ENCODE peak calls at places on chromosome 17, in ten cellular contexts. D is stimulated activated CD4-positive, alpha-beta T cell treated with anti-CD3 and anti-CD28 coated beads, Interleukin-1b, Interleukin-23, amount 100 ng/mL, for 1 hour; J is MCF 10A; C is right atrium auricular region; U is mucosa of gallbladder; S is stimulated activated CD8-positive, alpha-beta memory T cell treated with anti-CD3 and anti-CD28 coated beads, Interleukin-7, amount 100 ng/mL, for 4 hours; M is cardiac fibroblast; O is heart right ventricle; G is CD8-positive, alpha-beta T cell; K is activated naive CD8-positive, alpha-beta T cell treated with anti-CD3 and anti-CD28 coated beads, Interleukin-2, amount 50 U/mL, for 24 hours. L is an unnamed sample.

GRCh38 chr17:41098476-41098875 is 534 bp upstream of the KRTAP4-8 start:
- DNase-seq in M (no peak), K (no peak), U (no peak), O (no peak), J (peak; percentile 17), S (no peak), D (no peak), C (no peak), G (no peak), L (no peak)

GRCh38 chr17:5780476-5780875 is 196.2 kb upstream of the NLRP1 start:
- DNase-seq in C (no peak), K (no peak), J (peak; percentile 82), D (no peak), G (no peak), U (no peak), S (no peak), O (no peak), M (peak; percentile 70), L (peak; percentile 81)

GRCh38 chr17:5050281-5050680 is 15.1 kb upstream of the SLC52A1 start:
- DNase-seq in C (no peak), O (no peak), G (no peak), D (no peak), M (peak; percentile 31), S (no peak), U (no peak), J (no peak), K (no peak), L (no peak)

GRCh38 chr17:351436-351713 is 1.2 kb downstream of the RPH3AL start:
- DNase-seq in G (no peak), O (no peak), D (no peak), S (no peak), M (no peak), J (peak; percentile 57), K (no peak), C (no peak), U (no peak), L (no peak)

GRCh38 chr17:76657505-76658386 is 14.2 kb upstream of the ST6GALNAC1 start:
- DNase-seq in M (no peak), G (no peak), D (no peak), O (no peak), J (no peak), K (no peak), S (no peak), U (no peak), C (no peak), L (no peak)

GRCh38 chr17:79933863-79934652 is 94.8 kb upstream of the CBX4 start:
- DNase-seq in U (peak; percentile 44), D (no peak), O (no peak), C (no peak), J (peak; percentile 70), S (no peak), K (peak; percentile 35), M (no peak), G (no peak), L (peak; percentile 67)

GRCh38 chr17:2063306-2064146 is 8.6 kb downstream of the HIC1 start:
- DNase-seq in J (no peak), S (no peak), O (peak; percentile 57), G (no peak), U (no peak), K (no peak), M (peak; percentile 77), D (no peak), C (no peak), L (no peak)

GRCh38 chr17:73834684-73835343 is 190.6 kb upstream of the SDK2 start:
- DNase-seq in C (no peak), S (no peak), O (no peak), D (no peak), G (no peak), M (no peak), K (no peak), U (no peak), J (no peak), L (no peak)

GRCh38 chr17:57666946-57667345 is 78.2 kb downstream of the CCDC182 start:
- DNase-seq in C (no peak), J (no peak), G (no peak), K (no peak), S (no peak), O (no peak), U (no peak), M (no peak), D (no peak), L (no peak)

GRCh38 chr17:77753691-77754265 is 204.7 kb upstream of the TNRC6C start:
- DNase-seq in C (no peak), K (no peak), J (no peak), U (no peak), D (no peak), O (no peak), S (no peak), G (no peak), M (no peak), L (no peak)

GRCh38 chr17:43983515-43984411 is 20.7 kb upstream of the NAGS start:
- DNase-seq in J (no peak), K (no peak), O (no peak), G (no peak), M (no peak), D (no peak), U (peak; percentile 16), C (no peak), S (no peak), L (peak; percentile 36)

GRCh38 chr17:1997146-1997586 is 28.0 kb downstream of the RTN4RL1 start:
- DNase-seq in M (no peak), D (no peak), U (peak; percentile 65), K (no peak), J (peak; percentile 19), C (no peak), G (no peak), S (no peak), O (no peak), L (no peak)

GRCh38 chr17:1182831-1183578 is 3.2 kb upstream of the ABR start:
- DNase-seq in C (no peak), D (no peak), G (no peak), J (no peak), S (no peak), U (no peak), M (no peak), O (no peak), K (no peak), L (no peak)

GRCh38 chr17:56653877-56654276 is 60.4 kb downstream of the NOG start:
- DNase-seq in J (peak; percentile 78), M (peak; percentile 32), G (peak; percentile 17), S (peak; percentile 38), C (no peak), D (peak; percentile 25), O (no peak), K (peak; percentile 57), U (no peak), L (peak; percentile 59)

GRCh38 chr17:32266389-32267269 is 997 bp downstream of the RHBDL3 start:
- DNase-seq in C (no peak), M (no peak), D (no peak), J (no peak), G (no peak), K (peak; percentile 19), U (no peak), O (no peak), S (no peak), L (no peak)

GRCh38 chr17:58308173-58308984 is 20.2 kb downstream of the TSPOAP1 start:
- DNase-seq in M (no peak), K (no peak), J (no peak), G (no peak), D (no peak), O (no peak), U (peak; percentile 8), C (no peak), S (no peak), L (peak; percentile 49)

GRCh38 chr17:14972844-14973243 is 292.3 kb downstream of the PMP22 start:
- DNase-seq in K (no peak), C (no peak), O (no peak), J (no peak), M (no peak), G (no peak), U (no peak), D (no peak), S (no peak), L (no peak)

GRCh38 chr17:55168970-55169687 is 95.6 kb upstream of the HLF start:
- DNase-seq in G (no peak), D (no peak), O (no peak), U (no peak), J (no peak), S (no peak), C (no peak), M (no peak), K (no peak), L (no peak)

GRCh38 chr17:68455756-68456528 is 1.4 kb downstream of the WIPI1 start:
- DNase-seq in S (no peak), M (peak; percentile 94), U (peak; percentile 54), D (no peak), K (no peak), G (no peak), J (peak; percentile 63), O (peak; percentile 37), C (no peak), L (no peak)

GRCh38 chr17:79834575-79835469 is 4.4 kb downstream of the CBX4 start:
- DNase-seq in G (no peak), S (no peak), M (no peak), C (no peak), O (peak; percentile 13), J (no peak), D (no peak), K (peak; percentile 70), U (no peak), L (peak; percentile 54)

GRCh38 chr17:79041041-79041570 is 17.1 kb downstream of the C1QTNF1 start:
- DNase-seq in K (no peak), C (no peak), O (no peak), J (no peak), U (no peak), M (no peak), S (no peak), G (no peak), D (no peak), L (no peak)

GRCh38 chr17:64728041-64728695 is 66.1 kb upstream of the SMURF2 start:
- DNase-seq in O (no peak), U (no peak), S (no peak), K (no peak), M (peak; percentile 56), G (no peak), J (no peak), C (no peak), D (no peak), L (no peak)

GRCh38 chr17:16477255-16477654 is 14.7 kb downstream of the LRRC75A start:
- DNase-seq in D (no peak), U (peak; percentile 46), M (peak; percentile 77), K (no peak), C (peak; percentile 67), O (peak; percentile 41), J (peak; percentile 78), G (no peak), S (no peak), L (peak; percentile 81)

GRCh38 chr17:13864551-13864950 is 204.8 kb upstream of the COX10 start:
- DNase-seq in S (no peak), O (no peak), U (no peak), K (no peak), M (peak; percentile 57), G (no peak), J (peak; percentile 32), D (no peak), C (no peak), L (no peak)